ENCODE peak calls at places on chromosomes 7 and 10, in ten cellular contexts. M is SK-N-SH, W is upper lobe of right lung, S is fibroblast of mammary gland, T is nephron progenitor cell, B is foreskin fibroblast, E is transverse colon, R is cardiac fibroblast, O is left ventricle myocardium inferior, Q is AG10803. C is an unnamed sample.

GRCh38 chr10:16597656-16598055 is 76.0 kb upstream of the C1QL3 start:
- DNase-seq in B (peak), R (peak), T (no peak), W (no peak), E (no peak), Q (peak), M (no peak), S (peak), O (no peak), C (no peak)

GRCh38 chr10:113594673-113595072 is 41.8 kb downstream of the HABP2 start:
- DNase-seq in W (no peak), B (no peak), E (no peak), R (no peak), O (no peak), M (no peak), T (no peak), Q (no peak), S (no peak), C (no peak)

GRCh38 chr7:93147358-93147757 is 827 bp downstream of the SAMD9L start:
- DNase-seq in R (peak), M (no peak), E (peak), S (peak), W (no peak), B (peak), O (peak), T (no peak), Q (peak), C (peak)

GRCh38 chr7:90625562-90625961 is 29.4 kb downstream of the CDK14 start:
- DNase-seq in E (peak), T (no peak), W (no peak), R (peak), B (peak), M (peak), S (peak), O (peak), Q (peak), C (peak)

GRCh38 chr10:114694735-114695134 is 36.7 kb upstream of the ABLIM1 start:
- DNase-seq in T (peak), S (no peak), M (peak), O (no peak), R (peak), Q (no peak), B (no peak), W (no peak), E (peak), C (peak)

GRCh38 chr10:116947838-116948529 is 57.0 kb downstream of the SHTN1 start:
- DNase-seq in T (no peak), B (peak), E (no peak), Q (peak), W (no peak), R (peak), M (no peak), S (peak), O (no peak), C (peak)

GRCh38 chr7:74026406-74027123 is 1.4 kb upstream of the ELN start:
- DNase-seq in W (peak), B (no peak), Q (peak), E (peak), S (peak), R (peak), M (peak), O (peak), T (peak), C (peak)

GRCh38 chr10:116765549-116766162 is 23.3 kb upstream of the HSPA12A start:
- DNase-seq in E (peak), M (no peak), W (peak), O (no peak), Q (no peak), S (peak), T (no peak), B (no peak), R (no peak), C (no peak)

GRCh38 chr10:6161913-6162312 is 40.8 kb upstream of the PFKFB3 start:
- DNase-seq in O (no peak), M (no peak), B (no peak), R (no peak), Q (no peak), S (no peak), E (no peak), W (no peak), T (no peak), C (no peak)

GRCh38 chr10:124211921-124212320 is 118.5 kb upstream of the CHST15 start:
- DNase-seq in S (peak), B (peak), Q (peak), M (no peak), E (no peak), O (no peak), R (peak), W (no peak), T (no peak), C (peak)

GRCh38 chr7:132877578-132877977 is 204.3 kb downstream of the CHCHD3 start:
- DNase-seq in R (no peak), Q (no peak), O (no peak), B (no peak), M (no peak), E (no peak), W (no peak), T (no peak), S (no peak), C (no peak)

GRCh38 chr7:80054356-80054755 is 80.3 kb upstream of the GNAI1 start:
- DNase-seq in S (peak), M (no peak), O (no peak), T (no peak), B (peak), E (no peak), W (no peak), Q (peak), R (peak), C (peak)

GRCh38 chr10:130500251-130501000 is 364.2 kb downstream of the GLRX3 start:
- DNase-seq in R (no peak), O (no peak), B (no peak), M (no peak), E (no peak), W (no peak), S (no peak), Q (no peak), T (no peak), C (no peak)

GRCh38 chr7:410395-410910 is 109.2 kb downstream of the PDGFA start:
- DNase-seq in E (no peak), M (peak), Q (no peak), R (no peak), S (no peak), B (no peak), W (no peak), O (peak), T (no peak), C (no peak)

GRCh38 chr10:15439381-15439837 is 68.3 kb upstream of the FAM171A1 start:
- DNase-seq in R (peak), W (no peak), O (peak), S (peak), M (peak), E (peak), T (no peak), B (no peak), Q (peak), C (no peak)

GRCh38 chr10:5447071-5447470 is 34.7 kb downstream of the NET1 start:
- DNase-seq in T (no peak), S (peak), W (no peak), B (no peak), M (no peak), E (no peak), O (no peak), Q (peak), R (no peak), C (no peak)

GRCh38 chr10:70744617-70745138 is 40.5 kb downstream of the TBATA start:
- DNase-seq in R (no peak), Q (no peak), E (no peak), W (no peak), S (no peak), T (no peak), B (no peak), O (no peak), M (no peak), C (no peak)

GRCh38 chr10:29687411-29688160 is 52.8 kb upstream of the SVIL start:
- DNase-seq in M (no peak), W (no peak), O (no peak), B (no peak), S (peak), E (no peak), T (no peak), Q (peak), R (peak), C (no peak)

GRCh38 chr10:59435707-59436106 is 73.4 kb upstream of the FAM13C start:
- DNase-seq in T (no peak), R (peak), E (no peak), W (no peak), M (no peak), S (no peak), B (no peak), Q (no peak), O (no peak), C (no peak)

GRCh38 chr10:116960066-116960465 is 44.9 kb downstream of the SHTN1 start:
- DNase-seq in B (no peak), E (no peak), Q (peak), M (no peak), R (peak), T (no peak), W (no peak), S (peak), O (no peak), C (no peak)

GRCh38 chr7:77736991-77737390 is 40.7 kb downstream of the RSBN1L start:
- DNase-seq in T (no peak), Q (no peak), W (no peak), B (no peak), S (no peak), M (no peak), E (no peak), O (no peak), R (no peak), C (no peak)

GRCh38 chr7:2066251-2066919 is 166.4 kb downstream of the MAD1L1 start:
- DNase-seq in W (no peak), M (peak), O (no peak), Q (no peak), E (no peak), S (no peak), R (no peak), B (no peak), T (no peak), C (no peak)

GRCh38 chr7:2065516-2065915 is 167.2 kb downstream of the MAD1L1 start:
- DNase-seq in T (peak), Q (no peak), M (peak), R (no peak), O (no peak), W (no peak), B (no peak), E (no peak), S (no peak), C (no peak)

GRCh38 chr7:2060701-2061100 is 172.0 kb downstream of the MAD1L1 start:
- DNase-seq in E (no peak), W (no peak), M (no peak), S (peak), Q (no peak), B (no peak), R (peak), T (no peak), O (no peak), C (no peak)

GRCh38 chr7:2062648-2063047 is 170.1 kb downstream of the MAD1L1 start:
- DNase-seq in M (no peak), S (no peak), B (no peak), E (peak), Q (no peak), R (no peak), W (no peak), O (no peak), T (no peak), C (no peak)

GRCh38 chr7:2063562-2064360 is 169.0 kb downstream of the MAD1L1 start:
- DNase-seq in Q (peak), R (peak), M (peak), E (peak), B (no peak), S (peak), T (no peak), W (no peak), O (peak), C (peak)
- TF ChIP-seq CTCF in Q (peak), R (no peak), M (no peak), E (peak), B (peak), S (peak), T (no peak), W (no peak), O (peak), C (no peak)

DNA sequence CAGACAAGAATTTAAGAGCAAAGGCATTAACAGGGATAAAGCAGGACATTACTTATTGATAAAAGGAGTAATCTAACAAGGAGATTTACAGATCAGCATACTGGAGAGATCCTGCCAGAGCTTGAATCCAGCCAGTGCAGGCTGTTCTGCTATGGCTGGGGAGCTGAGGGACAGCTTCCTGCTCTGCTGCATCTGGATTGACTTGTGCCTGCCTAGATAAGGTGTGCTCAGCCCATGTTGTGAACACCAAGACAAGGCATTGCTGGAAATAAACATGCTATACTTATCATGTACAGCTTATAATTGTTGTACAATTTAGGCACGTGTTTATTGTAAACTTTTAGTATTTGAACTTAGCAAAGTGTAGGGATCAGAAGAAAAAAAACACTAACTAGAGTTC is 71.7 kb downstream of the HIF1AN start:
- DNase-seq in E (no peak), B (no peak), T (no peak), S (no peak), W (no peak), O (no peak), R (no peak), Q (no peak), M (no peak), C (no peak)
- TF ChIP-seq CTCF in E (no peak), B (no peak), T (no peak), S (no peak), W (no peak), O (no peak), R (no peak), Q (no peak), M (no peak), C (no peak)

GRCh38 chr7:128673571-128673970 is 1.5 kb downstream of the GARIN1A start:
- DNase-seq in S (no peak), B (no peak), O (no peak), E (no peak), W (no peak), Q (peak), M (no peak), R (no peak), T (no peak), C (no peak)

GRCh38 chr7:128671992-128672391 is at the start of gene GARIN1A:
- DNase-seq in M (no peak), S (no peak), R (no peak), T (no peak), E (no peak), B (no peak), Q (no peak), O (no peak), W (no peak), C (no peak)

GRCh38 chr7:128676665-128677064 is 4.6 kb downstream of the GARIN1A start:
- DNase-seq in Q (no peak), T (no peak), M (no peak), W (no peak), E (no peak), R (no peak), O (no peak), S (no peak), B (no peak), C (no peak)

GRCh38 chr7:128672927-128673517 is 930 bp downstream of the GARIN1A start:
- DNase-seq in O (no peak), W (no peak), Q (peak), T (peak), S (peak), M (peak), E (no peak), B (peak), R (peak), C (peak)
- TF ChIP-seq CTCF in O (peak), W (peak), Q (peak), T (peak), S (peak), M (peak), E (peak), B (peak), R (peak), C (peak)

GRCh38 chr7:119197172-119197871 is 972.8 kb downstream of the ANKRD7 start:
- DNase-seq in B (no peak), E (no peak), M (no peak), O (no peak), T (no peak), S (no peak), R (no peak), Q (no peak), W (no peak), C (no peak)

GRCh38 chr7:119196183-119196582 is 971.7 kb downstream of the ANKRD7 start:
- DNase-seq in T (no peak), Q (no peak), W (no peak), O (no peak), B (no peak), E (no peak), R (no peak), S (no peak), M (no peak), C (no peak)

GRCh38 chr7:119197872-119198527 is 973.5 kb downstream of the ANKRD7 start:
- DNase-seq in T (peak), M (peak), Q (peak), E (no peak), W (no peak), B (no peak), S (peak), R (peak), O (no peak), C (peak)
- TF ChIP-seq CTCF in T (peak), M (peak), Q (peak), E (peak), W (peak), B (peak), S (peak), R (peak), O (peak), C (peak)

GRCh38 chr10:42958142-42958868 is 118.6 kb upstream of the RET start:
- DNase-seq in M (no peak), R (no peak), B (no peak), W (no peak), Q (no peak), O (no peak), T (no peak), S (no peak), E (no peak), C (no peak)
- TF ChIP-seq CTCF in M (no peak), R (no peak), B (no peak), W (no peak), Q (no peak), O (no peak), T (no peak), S (no peak), E (no peak), C (no peak)

GRCh38 chr10:46293832-46294640 is 7.2 kb downstream of the ANTXRL start:
- DNase-seq in W (peak), T (no peak), S (no peak), M (no peak), B (no peak), Q (no peak), O (no peak), R (no peak), E (peak), C (peak)
- TF ChIP-seq CTCF in W (no peak), T (no peak), S (no peak), M (peak), B (no peak), Q (no peak), O (peak), R (no peak), E (no peak), C (peak)

DNA sequence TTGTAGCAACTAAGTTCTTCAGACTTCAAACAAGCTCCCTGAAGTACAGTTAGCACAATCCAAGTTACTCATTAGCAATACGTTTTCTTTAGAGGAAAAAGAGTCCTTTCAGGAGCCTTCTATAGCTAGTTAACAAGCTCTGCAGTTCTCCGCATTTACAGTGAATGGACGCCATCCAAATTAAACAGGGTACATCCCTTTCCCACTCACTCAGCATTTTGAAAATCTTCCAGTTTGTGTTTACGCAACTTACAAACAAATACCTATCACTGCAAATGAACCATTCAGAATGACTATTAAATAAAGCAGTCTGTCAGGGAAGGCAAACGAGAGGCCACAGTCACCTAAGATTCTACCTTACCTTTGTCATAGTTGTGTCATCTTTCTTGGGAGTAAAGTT is 84.5 kb downstream of the RNF32 start:
- DNase-seq in Q (no peak), R (peak), B (peak), O (no peak), E (no peak), S (peak), M (no peak), T (no peak), W (no peak), C (peak)
- TF ChIP-seq CTCF in Q (no peak), R (no peak), B (no peak), O (no peak), E (no peak), S (no peak), M (no peak), T (no peak), W (no peak), C (no peak)

C was measured in MCF 10A.